ENCODE peak calls at places on chromosomes 5 and 9, in five cellular contexts. O is mesenteric fat pad; W is stimulated activated CD8-positive, alpha-beta memory T cell treated with anti-CD3 and anti-CD28 coated beads, Interleukin-4, amount 100 ng/mL, for 48 hours; V is NCI-H748 treated with DMSO at 0.1 percent for 48 hours; D is cardiac fibroblast. B is an unnamed sample.

GRCh38 chr9:95109456-95109855 is 208.1 kb downstream of the FANCC start:
- DNase-seq in D (no peak), V (no peak), W (no peak), O (peak), B (no peak)

GRCh38 chr5:78242001-78242400 is 52.5 kb downstream of the AP3B1 start:
- DNase-seq in W (no peak), D (no peak), V (no peak), O (no peak), B (no peak)

GRCh38 chr9:137959641-137960411 is 82.2 kb downstream of the CACNA1B start:
- DNase-seq in O (peak), D (no peak), V (no peak), W (no peak), B (no peak)

GRCh38 chr9:114805670-114806551 is at the start of gene TNFSF15:
- DNase-seq in V (no peak), O (no peak), D (no peak), W (peak), B (peak)

GRCh38 chr5:148970876-148971275 is 92.0 kb downstream of the SH3TC2 start:
- DNase-seq in W (no peak), V (no peak), D (no peak), O (no peak), B (no peak)

GRCh38 chr9:108477538-108478006 is 378.2 kb downstream of the ACTL7B start:
- DNase-seq in W (no peak), V (peak), O (no peak), D (peak), B (no peak)

GRCh38 chr5:14671414-14671813 is 6.9 kb downstream of the OTULIN start:
- DNase-seq in O (no peak), D (peak), V (no peak), W (no peak), B (no peak)

GRCh38 chr5:120532835-120533234 is 68.7 kb downstream of the PRR16 start:
- DNase-seq in O (no peak), V (no peak), W (no peak), D (no peak), B (no peak)

GRCh38 chr9:123394291-123395235 is 38.6 kb downstream of the CRB2 start:
- DNase-seq in V (no peak), O (no peak), D (no peak), W (no peak), B (no peak)

GRCh38 chr5:81850494-81850893 is 99.6 kb upstream of the SSBP2 start:
- DNase-seq in D (peak), O (no peak), W (no peak), V (no peak), B (no peak)

B was measured in GM18507.